ENCODE peak calls at places on chromosomes 13 and 19, in five cellular contexts. A, Y, K, E and R are unnamed samples.
A peak's percentile ranks its signal among the peaks of the same experiment; 100 is the strongest.

GRCh38 chr13:100694722-100695644 is 20.4 kb upstream of the TMTC4 start:
- DNase-seq in K (peak; percentile 45), E (no peak), A (peak; percentile 25), Y (no peak), R (peak; percentile 29)

GRCh38 chr13:88031980-88032562 is 360.9 kb downstream of the SLITRK5 start:
- DNase-seq in K (no peak), A (no peak), E (no peak), Y (no peak), R (no peak)

GRCh38 chr19:6501740-6502648 is at the start of gene TUBB4A:
- DNase-seq in E (no peak), Y (no peak), K (peak; percentile 28), A (no peak), R (no peak)

GRCh38 chr13:26025196-26025595 is 26.6 kb downstream of the SHISA2 start:
- DNase-seq in A (no peak), K (no peak), Y (no peak), E (no peak), R (no peak)

GRCh38 chr19:28334419-28334818 is 878.5 kb downstream of the UQCRFS1 start:
- DNase-seq in K (no peak), Y (no peak), E (no peak), A (no peak), R (no peak)

GRCh38 chr19:55255618-55256423 is 3.0 kb downstream of the PPP6R1 start:
- DNase-seq in A (no peak), E (no peak), K (no peak), Y (peak; percentile 41), R (no peak)

GRCh38 chr13:80083516-80084085 is 257.3 kb downstream of the SPRY2 start:
- DNase-seq in A (peak; percentile 10), K (no peak), E (no peak), Y (peak; percentile 89), R (no peak)

GRCh38 chr19:23810496-23810895 is 51.8 kb upstream of the ZNF681 start:
- DNase-seq in K (no peak), Y (no peak), A (no peak), E (no peak), R (no peak)

GRCh38 chr13:29952245-29952644 is 101.8 kb upstream of the UBL3 start:
- DNase-seq in E (no peak), K (no peak), A (no peak), Y (no peak), R (no peak)

GRCh38 chr19:29526730-29527499 is 1.1 kb downstream of the VSTM2B start:
- DNase-seq in Y (no peak), A (no peak), E (no peak), K (peak; percentile 19), R (no peak)

GRCh38 chr13:89925107-89925506 is 1422.4 kb upstream of the MIR17HG start:
- DNase-seq in E (no peak), K (no peak), Y (no peak), A (no peak), R (peak; percentile 25)

GRCh38 chr19:15248648-15249559 is 16.7 kb upstream of the EPHX3 start:
- DNase-seq in A (peak; percentile 87), E (peak; percentile 86), K (peak; percentile 92), Y (peak; percentile 95), R (peak; percentile 83)

GRCh38 chr13:48400820-48401219 is 12.1 kb downstream of the LPAR6 start:
- DNase-seq in Y (no peak), A (peak; percentile 72), E (no peak), K (no peak), R (peak; percentile 57)

GRCh38 chr19:13633109-13633508 is 126.8 kb upstream of the CACNA1A start:
- DNase-seq in A (peak; percentile 86), K (no peak), E (no peak), Y (no peak), R (peak; percentile 73)

GRCh38 chr13:67554296-67554695 is 324.2 kb upstream of the PCDH9 start:
- DNase-seq in Y (no peak), K (no peak), E (no peak), A (no peak), R (no peak)

GRCh38 chr19:29259153-29259552 is 46.2 kb upstream of the UQCRFS1 start:
- DNase-seq in K (no peak), E (no peak), Y (no peak), A (no peak), R (no peak)

GRCh38 chr19:872266-872951 is 12.9 kb downstream of the CFD start:
- DNase-seq in A (peak; percentile 22), Y (no peak), E (no peak), K (peak; percentile 67), R (no peak)

GRCh38 chr13:97468331-97468730 is 34.4 kb downstream of the RAP2A start:
- DNase-seq in K (no peak), A (no peak), Y (no peak), E (no peak), R (no peak)

GRCh38 chr19:6242677-6243076 is 37.1 kb downstream of the MLLT1 start:
- DNase-seq in E (no peak), K (no peak), A (no peak), Y (no peak), R (no peak)

GRCh38 chr13:111474136-111475002 is 153.9 kb downstream of the TEX29 start:
- DNase-seq in K (no peak), A (peak; percentile 7), E (no peak), Y (peak; percentile 45), R (no peak)

GRCh38 chr19:55117636-55118391 is at the start of gene PPP1R12C:
- DNase-seq in K (peak; percentile 100), A (peak; percentile 99), E (peak; percentile 98), Y (peak; percentile 99), R (peak; percentile 95)

GRCh38 chr19:20964798-20965197 is 41.7 kb downstream of the ZNF85 start:
- DNase-seq in A (no peak), Y (no peak), K (no peak), E (no peak), R (no peak)

GRCh38 chr19:440391-441212 is 20.2 kb downstream of the SHC2 start:
- DNase-seq in A (no peak), E (no peak), Y (no peak), K (no peak), R (no peak)

GRCh38 chr19:4986056-4986455 is 17.1 kb downstream of the KDM4B start:
- DNase-seq in E (no peak), Y (no peak), A (no peak), K (no peak), R (no peak)

DNA sequence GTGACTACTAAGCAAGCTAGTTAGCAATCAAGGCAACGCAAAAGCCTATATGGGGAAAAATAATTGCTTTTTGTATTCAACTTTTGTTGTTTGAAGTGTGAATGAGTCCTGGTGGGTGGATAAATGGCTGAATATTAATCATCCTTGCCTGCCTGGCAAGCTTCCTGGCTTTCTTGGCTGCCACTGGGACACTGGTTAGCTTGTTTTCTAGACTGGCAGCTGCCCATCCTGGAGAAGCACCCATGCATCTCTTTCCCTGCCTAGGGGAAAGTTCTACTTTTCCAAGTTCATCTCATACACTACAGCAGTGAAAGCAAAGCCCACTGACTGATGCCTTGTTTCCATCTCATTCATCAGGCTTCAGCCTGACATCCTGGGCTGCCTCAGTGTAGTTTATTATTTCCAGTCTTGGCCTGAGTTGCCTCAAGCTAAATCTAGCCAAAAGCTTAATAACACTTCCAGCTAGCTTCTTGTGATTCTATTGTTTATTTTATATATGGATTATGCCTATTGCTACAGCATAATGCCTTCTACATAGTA is 244.8 kb downstream of the PCDH20 start:
- DNase-seq in K (peak; percentile 38), E (no peak), A (no peak), Y (no peak), R (no peak)
- H3K4me3 ChIP-seq in K (no peak overlapping the region), E (no peak overlapping the region), A (no peak overlapping the region), Y (no peak overlapping the region), R (no peak overlapping the region)

DNA sequence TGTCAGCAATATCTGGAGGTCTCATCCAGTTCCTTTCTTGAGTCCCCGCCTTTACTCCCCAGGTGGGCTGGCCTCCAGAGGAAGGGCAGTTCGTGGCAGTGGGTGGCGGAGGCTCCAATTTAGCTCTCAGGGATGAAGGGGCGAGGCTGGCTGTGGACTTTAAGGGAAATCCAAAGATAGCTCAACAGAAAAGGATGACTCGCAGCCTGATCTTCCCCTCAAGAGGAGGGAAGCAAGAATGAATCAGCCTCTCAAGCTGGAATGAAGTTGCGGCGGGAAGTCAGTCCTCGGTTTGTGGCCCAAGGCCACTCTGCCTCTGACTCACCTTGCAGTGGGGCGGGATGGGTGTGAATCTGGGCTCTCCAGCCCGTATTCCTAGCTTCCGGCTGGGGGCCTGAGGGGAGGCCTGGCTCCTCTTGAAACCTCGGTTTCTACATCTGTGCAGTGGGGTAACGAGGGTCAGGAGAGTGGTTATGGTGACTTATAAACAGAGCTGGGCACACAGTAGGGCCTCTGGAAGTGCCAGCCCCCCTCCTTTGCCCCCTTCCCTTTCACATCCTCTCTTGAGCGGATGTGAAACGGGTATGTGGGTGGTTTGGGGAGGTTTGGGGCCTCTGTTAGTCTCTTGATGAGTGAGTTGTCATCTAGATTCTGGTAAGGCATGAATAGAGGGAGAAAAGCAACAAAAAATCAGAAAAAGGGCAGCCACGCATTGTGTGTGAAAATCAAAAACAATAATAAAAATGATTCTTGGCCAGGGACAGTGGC is 10.5 kb upstream of the SMG9 start:
- DNase-seq in E (peak; percentile 39), A (peak; percentile 97), Y (peak; percentile 98), K (peak; percentile 77), R (peak; percentile 85)
- H3K4me3 ChIP-seq in E (no peak overlapping the region), A (no peak overlapping the region), Y (no peak overlapping the region), K (no peak overlapping the region), R (no peak overlapping the region)

DNA sequence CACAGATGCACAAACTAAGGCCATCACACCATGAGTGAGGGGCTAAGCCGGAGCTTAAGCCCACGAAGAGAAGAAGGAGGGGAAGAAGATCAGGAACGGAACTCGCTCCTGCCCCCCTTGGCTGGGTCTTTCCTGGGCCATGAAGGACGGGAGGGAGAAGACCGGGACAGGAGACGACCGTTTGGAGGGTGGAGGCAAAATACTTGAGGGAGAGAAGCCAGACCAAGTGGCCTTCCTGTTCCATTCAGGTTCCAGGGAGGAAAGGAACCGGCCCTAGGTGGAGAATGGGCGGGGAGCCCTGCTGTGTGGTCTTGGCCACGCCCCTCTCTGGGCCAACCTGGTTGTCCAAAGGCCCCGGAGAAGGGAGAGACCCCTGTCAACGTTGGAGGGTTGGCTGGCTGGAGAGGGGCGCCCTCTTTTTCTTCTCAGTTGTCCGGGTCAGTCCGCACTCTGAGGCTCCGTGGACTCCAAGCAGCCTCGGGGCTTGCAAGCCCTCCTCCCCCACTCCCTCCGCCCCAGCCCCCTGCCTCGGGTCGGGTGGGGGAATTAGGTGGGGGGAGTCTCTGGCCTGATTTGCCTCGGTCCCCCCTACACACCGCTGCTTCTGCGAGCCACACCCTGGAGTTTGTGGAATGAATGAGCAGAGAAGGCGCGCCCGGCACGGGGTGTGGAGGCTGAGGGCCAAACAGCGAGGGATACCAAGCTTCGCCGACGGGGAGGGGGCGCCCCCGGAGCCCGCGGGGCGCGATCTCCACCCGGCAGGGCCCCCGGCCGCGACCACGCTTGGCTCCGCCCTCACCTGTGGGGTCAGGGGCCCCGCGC is 771 bp downstream of the FBN3 start:
- DNase-seq in A (no peak), K (no peak), Y (no peak), E (no peak), R (no peak)
- H3K4me3 ChIP-seq in A (no peak overlapping the region), K (peak overlapping the region; percentile 8), Y (no peak overlapping the region), E (no peak overlapping the region), R (no peak overlapping the region)

GRCh38 chr13:54150851-54151250 is 1122.2 kb downstream of the OLFM4 start:
- DNase-seq in Y (no peak), A (no peak), K (no peak), E (no peak), R (no peak)
- H3K4me3 ChIP-seq in Y (no peak overlapping the region), A (no peak overlapping the region), K (no peak overlapping the region), E (no peak overlapping the region), R (no peak overlapping the region)

DNA sequence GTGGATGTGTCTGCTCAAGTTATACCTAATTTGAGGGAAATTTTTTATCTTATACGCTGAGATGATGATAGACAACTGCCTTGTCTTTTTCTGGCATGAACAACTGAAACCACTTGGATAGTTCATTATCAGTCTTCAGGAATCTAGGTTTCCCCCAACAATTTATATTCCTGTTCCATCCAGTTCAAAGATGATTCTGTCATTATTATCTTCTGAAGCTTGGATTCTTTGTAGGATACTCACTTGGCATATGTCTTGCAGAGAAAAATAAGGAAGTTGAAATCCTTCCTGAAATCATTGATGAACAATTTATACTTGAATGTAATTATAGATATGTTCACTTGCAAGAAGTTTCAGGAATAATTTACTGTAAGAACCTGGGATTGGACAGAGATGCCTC is 193.7 kb downstream of the LMO7 start:
- DNase-seq in E (no peak), Y (no peak), K (no peak), A (peak; percentile 4), R (no peak)
- H3K4me3 ChIP-seq in E (no peak overlapping the region), Y (no peak overlapping the region), K (no peak overlapping the region), A (no peak overlapping the region), R (no peak overlapping the region)